ENCODE peak calls at places on chromosomes 3 and 15, in ten cellular contexts. U, I, H, D, A, K, G, R, M and L are unnamed samples.

GRCh38 chr3:45208587-45208986 is 17.5 kb downstream of the TMEM158 start:
- ATAC-seq in U (no peak), I (peak; percentile 67), H (no peak), D (no peak), A (no peak), K (peak; percentile 84), G (no peak), R (no peak), M (no peak), L (no peak)

GRCh38 chr15:52790166-52790708 is at the start of gene ONECUT1:
- ATAC-seq in U (peak; percentile 45), I (peak; percentile 70), H (peak; percentile 59), D (peak; percentile 76), A (peak; percentile 92), K (peak; percentile 76), G (peak; percentile 88), R (peak; percentile 64), M (no peak), L (peak; percentile 81)

GRCh38 chr3:17006143-17006839 is 121.5 kb downstream of the PLCL2 start:
- ATAC-seq in U (no peak), I (no peak), H (peak; percentile 55), D (peak; percentile 18), A (no peak), K (no peak), G (peak; percentile 22), R (peak; percentile 25), M (peak; percentile 79), L (no peak)

GRCh38 chr3:169324454-169324789 is 339.1 kb downstream of the MECOM start:
- ATAC-seq in U (no peak), I (no peak), H (no peak), D (no peak), A (no peak), K (no peak), G (no peak), R (no peak), M (no peak), L (no peak)

GRCh38 chr3:58234516-58234931 is 3.1 kb upstream of the ABHD6 start:
- ATAC-seq in U (no peak), I (no peak), H (no peak), D (peak; percentile 17), A (no peak), K (no peak), G (no peak), R (no peak), M (no peak), L (no peak)

GRCh38 chr15:41842229-41842628 is 3.6 kb downstream of the PLA2G4B start:
- ATAC-seq in U (no peak), I (no peak), H (no peak), D (no peak), A (no peak), K (no peak), G (no peak), R (no peak), M (no peak), L (no peak)

GRCh38 chr3:38039101-38039898 is at the start of gene DLEC1:
- ATAC-seq in U (peak; percentile 62), I (peak; percentile 70), H (peak; percentile 76), D (peak; percentile 79), A (no peak), K (peak; percentile 83), G (peak; percentile 77), R (peak; percentile 77), M (peak; percentile 71), L (peak; percentile 87)

GRCh38 chr15:63221346-63221745 is 31.9 kb downstream of the RAB8B start:
- ATAC-seq in U (peak; percentile 67), I (no peak), H (peak; percentile 90), D (no peak), A (no peak), K (no peak), G (peak; percentile 70), R (peak; percentile 44), M (peak; percentile 22), L (no peak)

GRCh38 chr15:95279277-95280019 is 1048.1 kb downstream of the MCTP2 start:
- ATAC-seq in U (peak; percentile 62), I (no peak), H (no peak), D (no peak), A (no peak), K (no peak), G (no peak), R (no peak), M (no peak), L (no peak)

GRCh38 chr3:71132995-71133730 is 450.4 kb downstream of the FOXP1 start:
- ATAC-seq in U (no peak), I (no peak), H (no peak), D (no peak), A (no peak), K (no peak), G (no peak), R (peak; percentile 10), M (no peak), L (no peak)